ENCODE peak calls at places on chromosomes 12 and 14, in nine cellular contexts. H, J, X, T, L, V, A, F and Z are unnamed samples.

GRCh38 chr12:121240484-121241202 is 30.7 kb downstream of the P2RX4 start:
- DNase-seq in J (no peak), L (no peak), X (peak; percentile 32), A (peak; percentile 13), T (no peak), F (peak; percentile 67), V (peak; percentile 46), H (no peak), Z (no peak)

GRCh38 chr12:116143883-116144266 is 133.6 kb downstream of the MED13L start:
- DNase-seq in T (no peak), X (no peak), V (peak; percentile 91), J (no peak), A (peak; percentile 83), L (peak; percentile 62), H (peak; percentile 77), F (no peak), Z (no peak)

GRCh38 chr14:77615231-77616132 is 955 bp downstream of the SPTLC2 start:
- DNase-seq in J (no peak), A (peak; percentile 40), V (peak; percentile 24), F (no peak), T (peak; percentile 40), L (peak; percentile 28), X (peak; percentile 15), H (peak; percentile 46), Z (peak; percentile 11)

GRCh38 chr14:23181946-23182345 is 1.5 kb downstream of the SLC7A8 start:
- DNase-seq in L (no peak), X (no peak), A (no peak), T (no peak), V (no peak), F (no peak), H (no peak), J (no peak), Z (no peak)

GRCh38 chr12:104457746-104458644 is 1.2 kb downstream of the CHST11 start:
- DNase-seq in X (no peak), L (peak; percentile 39), F (no peak), T (peak; percentile 36), J (no peak), V (no peak), A (no peak), H (peak; percentile 28), Z (peak; percentile 14)

GRCh38 chr14:37124617-37125016 is 47.8 kb downstream of the SLC25A21 start:
- DNase-seq in X (no peak), H (peak; percentile 4), F (no peak), J (no peak), V (no peak), A (no peak), T (peak; percentile 55), L (no peak), Z (no peak)

GRCh38 chr14:74407021-74407800 is 18.8 kb downstream of the SYNDIG1L start:
- DNase-seq in T (no peak), F (no peak), J (no peak), A (no peak), H (no peak), X (no peak), V (no peak), L (no peak), Z (no peak)

GRCh38 chr12:43789941-43790340 is 16.2 kb downstream of the TWF1 start:
- DNase-seq in J (no peak), T (no peak), A (peak; percentile 48), H (peak; percentile 18), F (no peak), X (no peak), L (no peak), V (peak; percentile 50), Z (peak; percentile 12)

GRCh38 chr14:88181072-88181471 is 142.0 kb downstream of the KCNK10 start:
- DNase-seq in A (no peak), H (no peak), J (no peak), F (no peak), X (no peak), V (no peak), L (no peak), T (no peak), Z (no peak)

GRCh38 chr12:5944688-5945070 is 380 bp downstream of the ANO2 start:
- DNase-seq in A (no peak), J (no peak), T (peak; percentile 76), L (no peak), V (no peak), X (no peak), F (no peak), H (no peak), Z (no peak)

GRCh38 chr14:33578461-33579216 is 372.2 kb downstream of the EGLN3 start:
- DNase-seq in T (no peak), H (no peak), J (no peak), A (no peak), F (no peak), X (no peak), L (no peak), V (no peak), Z (no peak)

GRCh38 chr14:105061428-105062047 is 3.7 kb downstream of the GPR132 start:
- DNase-seq in J (no peak), L (no peak), V (no peak), H (no peak), A (no peak), X (no peak), F (peak; percentile 65), T (no peak), Z (no peak)

GRCh38 chr14:52079239-52079956 is 10.5 kb upstream of the NID2 start:
- DNase-seq in F (no peak), V (peak; percentile 79), L (peak; percentile 54), J (peak; percentile 30), A (no peak), X (no peak), H (peak; percentile 88), T (no peak), Z (no peak)

GRCh38 chr14:61190341-61190740 is 90.8 kb downstream of the TMEM30B start:
- DNase-seq in A (no peak), T (no peak), F (no peak), H (no peak), X (no peak), V (peak; percentile 52), L (no peak), J (no peak), Z (no peak)

GRCh38 chr12:9687228-9687627 is 17.7 kb downstream of the CLEC2D start:
- DNase-seq in L (peak; percentile 83), H (peak; percentile 13), V (peak; percentile 75), A (peak; percentile 67), F (no peak), X (no peak), J (no peak), T (no peak), Z (no peak)